ENCODE peak calls at places on chromosomes 1 and 21, in six cellular contexts. F, Y, N, B, S and T are unnamed samples.

GRCh38 chr21:43840259-43840658 is 24.8 kb upstream of the AGPAT3 start:
- DNase-seq in F (no peak), Y (no peak), N (no peak), B (no peak), S (no peak), T (no peak)

GRCh38 chr21:38175321-38175720 is 81.5 kb upstream of the KCNJ15 start:
- DNase-seq in F (no peak), Y (no peak), N (no peak), B (no peak), S (peak; percentile 48), T (no peak)

GRCh38 chr21:46549650-46550049 is 55.2 kb downstream of the S100B start:
- DNase-seq in F (no peak), Y (no peak), N (no peak), B (no peak), S (no peak), T (no peak)

GRCh38 chr1:26887125-26887524 is 3.0 kb downstream of the GPN2 start:
- DNase-seq in F (peak; percentile 51), Y (peak; percentile 51), N (no peak), B (peak; percentile 66), S (peak; percentile 80), T (no peak)

GRCh38 chr1:33918368-33918767 is 54.5 kb downstream of the HMGB4 start:
- DNase-seq in F (peak; percentile 44), Y (no peak), N (no peak), B (no peak), S (peak; percentile 78), T (no peak)

GRCh38 chr1:1597275-1597930 is 2.5 kb downstream of the FNDC10 start:
- DNase-seq in F (no peak), Y (peak; percentile 52), N (peak; percentile 25), B (peak; percentile 55), S (peak; percentile 63), T (no peak)

GRCh38 chr1:21734526-21734925 is 48.4 kb downstream of the USP48 start:
- DNase-seq in F (no peak), Y (no peak), N (no peak), B (peak; percentile 4), S (peak; percentile 54), T (no peak)

GRCh38 chr1:232016636-232017035 is 390.0 kb downstream of the DISC1 start:
- DNase-seq in F (peak; percentile 55), Y (no peak), N (no peak), B (no peak), S (no peak), T (no peak)

GRCh38 chr21:37341254-37341960 is 25.2 kb upstream of the DYRK1A start:
- DNase-seq in F (no peak), Y (peak; percentile 22), N (no peak), B (peak; percentile 79), S (peak; percentile 55), T (peak; percentile 89)

GRCh38 chr1:100222428-100222827 is 27.2 kb downstream of the DBT start:
- DNase-seq in F (no peak), Y (no peak), N (no peak), B (no peak), S (no peak), T (no peak)

GRCh38 chr21:42695324-42696025 is 42.1 kb downstream of the PDE9A start:
- DNase-seq in F (peak; percentile 68), Y (no peak), N (no peak), B (peak; percentile 32), S (peak; percentile 51), T (no peak)

GRCh38 chr1:165884009-165884689 is 56.7 kb downstream of the UCK2 start:
- DNase-seq in F (no peak), Y (no peak), N (no peak), B (no peak), S (no peak), T (no peak)

GRCh38 chr1:145979746-145980435 is 15.4 kb downstream of the POLR3GL start:
- DNase-seq in F (peak; percentile 52), Y (no peak), N (no peak), B (no peak), S (peak; percentile 37), T (no peak)

GRCh38 chr1:3956527-3957170 is 56.6 kb upstream of the C1orf174 start:
- DNase-seq in F (no peak), Y (no peak), N (no peak), B (peak; percentile 85), S (no peak), T (no peak)

GRCh38 chr1:208174736-208175507 is 69.3 kb downstream of the PLXNA2 start:
- DNase-seq in F (no peak), Y (no peak), N (no peak), B (no peak), S (peak; percentile 76), T (no peak)

GRCh38 chr21:25889996-25890395 is 155.2 kb downstream of the GABPA start:
- DNase-seq in F (no peak), Y (no peak), N (no peak), B (no peak), S (no peak), T (no peak)

GRCh38 chr21:25888711-25889110 is 153.9 kb downstream of the GABPA start:
- DNase-seq in F (no peak), Y (no peak), N (no peak), B (no peak), S (no peak), T (no peak)

GRCh38 chr21:25887646-25888321 is 153.0 kb downstream of the GABPA start:
- DNase-seq in F (no peak), Y (no peak), N (no peak), B (no peak), S (no peak), T (no peak)

GRCh38 chr21:25895565-25896205 is 160.9 kb downstream of the GABPA start:
- DNase-seq in F (peak; percentile 66), Y (peak; percentile 41), N (no peak), B (peak; percentile 53), S (peak; percentile 79), T (peak; percentile 40)

DNA sequence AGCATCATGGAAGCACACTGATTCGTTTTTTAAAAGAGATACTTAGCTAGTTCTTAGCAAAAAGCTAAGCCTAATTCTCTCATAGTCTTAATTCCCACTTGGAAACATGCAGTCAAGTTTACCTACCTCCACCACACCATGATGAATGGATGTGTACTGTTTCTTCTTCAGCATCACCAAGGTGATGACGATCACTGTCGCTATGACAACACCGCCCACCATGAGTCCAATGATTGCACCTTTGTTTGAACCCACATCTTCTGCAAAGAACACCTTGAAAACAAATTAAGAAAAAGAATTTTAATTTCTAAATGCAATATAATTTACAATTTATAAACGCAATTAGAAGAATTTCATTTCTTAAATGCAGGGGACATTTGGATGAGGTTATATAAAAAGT is 156.8 kb downstream of the GABPA start:
- DNase-seq in F (no peak), Y (no peak), N (no peak), B (no peak), S (no peak), T (no peak)
- H3K9ac ChIP-seq in F (no peak overlapping the region), Y (no peak overlapping the region), N (no peak overlapping the region), B (no peak overlapping the region), S (no peak overlapping the region), T (no peak overlapping the region)

GRCh38 chr1:81478217-81478616 is 322.5 kb upstream of the ADGRL2 start:
- DNase-seq in F (peak; percentile 53), Y (no peak), N (no peak), B (no peak), S (no peak), T (no peak)
- H3K4me3 ChIP-seq in F (peak overlapping the region; percentile 6), Y (no peak overlapping the region), N (no peak overlapping the region), B (no peak overlapping the region), S (no peak overlapping the region), T (no peak overlapping the region)

GRCh38 chr1:29503441-29503840 is 267.1 kb downstream of the PTPRU start:
- DNase-seq in F (no peak), Y (no peak), N (no peak), B (no peak), S (no peak), T (no peak)
- H3K27ac ChIP-seq in F (no peak overlapping the region), Y (no peak overlapping the region), N (no peak overlapping the region), B (no peak overlapping the region), S (no peak overlapping the region), T (no peak overlapping the region)

GRCh38 chr1:94056996-94057395 is 64.0 kb downstream of the ABCA4 start:
- DNase-seq in F (no peak), Y (no peak), N (no peak), B (no peak), S (no peak), T (no peak)

GRCh38 chr1:94063379-94063778 is 57.6 kb downstream of the ABCA4 start:
- DNase-seq in F (peak; percentile 82), Y (peak; percentile 52), N (no peak), B (peak; percentile 52), S (peak; percentile 74), T (no peak)

GRCh38 chr1:94060720-94061119 is 60.2 kb downstream of the ABCA4 start:
- DNase-seq in F (no peak), Y (no peak), N (no peak), B (no peak), S (no peak), T (no peak)

GRCh38 chr1:94058766-94059165 is 62.2 kb downstream of the ABCA4 start:
- DNase-seq in F (no peak), Y (no peak), N (no peak), B (no peak), S (no peak), T (no peak)

DNA sequence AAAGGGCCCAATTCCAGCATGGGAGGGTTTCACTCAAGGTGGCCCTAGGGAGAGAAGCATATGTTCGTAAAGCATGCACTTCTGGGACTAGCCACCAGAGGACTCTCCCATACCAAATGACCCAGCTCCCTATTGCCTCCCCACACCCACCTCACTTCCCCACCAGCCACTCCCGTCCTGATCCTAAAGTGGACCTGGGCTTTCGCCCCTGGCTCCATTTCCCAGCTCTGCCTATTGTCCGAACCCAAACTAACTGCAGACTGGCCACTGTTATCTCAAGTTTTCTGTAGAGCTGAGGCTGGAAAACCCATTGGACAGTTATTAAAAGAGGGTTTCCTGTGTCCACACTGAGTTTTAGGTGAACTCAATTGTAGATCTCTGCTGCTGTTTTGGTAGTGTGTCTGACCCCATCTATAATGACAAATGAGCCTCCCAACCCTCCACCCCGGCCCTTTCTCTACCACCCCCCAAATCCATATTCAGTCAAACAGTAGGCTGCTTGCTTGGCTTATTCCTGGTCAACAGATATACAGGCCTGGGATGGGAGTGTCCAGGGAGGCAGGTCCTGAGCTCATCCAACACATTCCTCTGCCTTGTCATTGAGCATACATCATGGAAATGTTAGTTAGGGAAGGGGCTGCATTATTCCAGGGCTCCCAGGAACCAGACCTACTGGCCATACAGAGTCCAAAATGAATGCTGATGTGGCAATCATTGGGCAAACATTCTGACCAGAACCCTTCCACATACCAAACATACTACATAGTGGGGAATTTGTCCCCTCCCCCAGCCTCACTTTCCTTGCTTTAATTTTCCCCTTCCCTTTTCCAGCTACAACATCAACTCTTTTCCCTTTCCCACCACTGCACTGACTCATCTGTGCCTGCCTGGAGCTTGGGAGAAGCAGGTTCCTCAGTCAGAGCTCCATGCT is 59.2 kb downstream of the ABCA4 start:
- DNase-seq in F (peak; percentile 80), Y (peak; percentile 77), N (no peak), B (peak; percentile 77), S (peak; percentile 81), T (no peak)
- H3K9ac ChIP-seq in F (no peak overlapping the region), Y (no peak overlapping the region), N (no peak overlapping the region), B (no peak overlapping the region), S (peak overlapping the region; percentile 59), T (no peak overlapping the region)

DNA sequence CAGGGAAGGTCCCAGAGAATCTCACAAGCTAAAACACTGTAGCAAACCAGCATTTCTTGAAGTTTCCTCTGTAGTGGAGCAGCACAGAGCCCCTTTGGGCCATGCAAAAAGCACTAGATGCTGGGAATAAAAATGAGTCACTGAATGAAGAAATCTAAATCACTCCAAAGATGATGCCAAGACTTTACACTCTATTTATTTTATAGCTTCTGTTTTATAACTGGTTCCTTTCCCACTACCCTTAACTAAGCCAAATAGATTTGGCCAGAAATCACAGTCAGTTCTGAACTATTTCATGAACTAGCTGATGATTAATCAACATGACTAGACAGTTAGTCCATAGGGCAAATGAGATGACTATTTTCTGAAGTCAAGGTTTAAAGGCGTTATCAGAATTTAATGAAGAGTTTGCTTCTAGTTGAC is 89.5 kb downstream of the SCMH1 start:
- DNase-seq in F (peak; percentile 97), Y (no peak), N (no peak), B (peak; percentile 96), S (peak; percentile 94), T (no peak)
- H3K4me3 ChIP-seq in F (no peak overlapping the region), Y (no peak overlapping the region), N (no peak overlapping the region), B (no peak overlapping the region), S (no peak overlapping the region), T (no peak overlapping the region)